ENCODE peak calls at places on chromosomes 13 and 19, in seven cellular contexts. V is HFF-Myc, L is spleen, B is psoas muscle, G is GM23338, M is neuronal stem cell, Q is fibroblast of mammary gland. K is an unnamed sample.

GRCh38 chr13:66680031-66680430 is 550.1 kb downstream of the PCDH9 start:
- DNase-seq in V (no peak), L (no peak), B (no peak), G (no peak), M (no peak), Q (no peak), K (no peak)

GRCh38 chr13:22517544-22517943 is 663.2 kb upstream of the SGCG start:
- DNase-seq in V (no peak), L (no peak), B (no peak), G (peak; percentile 35), M (no peak), Q (no peak), K (no peak)

GRCh38 chr13:28820099-28821051 is at the start of gene MTUS2:
- DNase-seq in V (no peak), L (no peak), B (no peak), G (peak; percentile 85), M (peak; percentile 6), Q (no peak), K (peak; percentile 8)

GRCh38 chr13:41613984-41614581 is 156.7 kb downstream of the RGCC start:
- DNase-seq in V (peak; percentile 94), L (no peak), B (peak; percentile 68), G (no peak), M (peak; percentile 2), Q (peak; percentile 96), K (peak; percentile 93)

GRCh38 chr13:112943309-112944125 is 25.5 kb upstream of the MCF2L start:
- DNase-seq in V (no peak), L (peak; percentile 83), B (no peak), G (peak; percentile 72), M (peak; percentile 64), Q (no peak), K (peak; percentile 16)

GRCh38 chr13:24716446-24716845 is 36.2 kb downstream of the ATP12A start:
- DNase-seq in V (no peak), L (no peak), B (peak; percentile 15), G (peak; percentile 46), M (no peak), Q (no peak), K (no peak)

GRCh38 chr19:2255982-2256685 is at the start of gene JSRP1:
- DNase-seq in V (no peak), L (no peak), B (peak; percentile 98), G (peak; percentile 56), M (no peak), Q (no peak), K (no peak)

GRCh38 chr13:46202956-46203355 is 8.8 kb upstream of the LRRC63 start:
- DNase-seq in V (no peak), L (no peak), B (no peak), G (no peak), M (no peak), Q (peak; percentile 12), K (no peak)

GRCh38 chr13:25574437-25575426 is 203.0 kb downstream of the ATP8A2 start:
- DNase-seq in V (peak; percentile 64), L (no peak), B (peak; percentile 68), G (peak; percentile 92), M (peak; percentile 90), Q (peak; percentile 78), K (peak; percentile 95)

GRCh38 chr19:1237027-1237659 is 662 bp downstream of the CBARP start:
- DNase-seq in V (no peak), L (no peak), B (no peak), G (no peak), M (no peak), Q (peak; percentile 34), K (no peak)

GRCh38 chr19:43470288-43470687 is 4.9 kb upstream of the LYPD3 start:
- DNase-seq in V (no peak), L (no peak), B (no peak), G (peak; percentile 29), M (no peak), Q (peak; percentile 69), K (peak; percentile 41)

GRCh38 chr19:10503002-10503789 is at the start of gene KEAP1:
- DNase-seq in V (no peak), L (no peak), B (no peak), G (peak; percentile 75), M (peak; percentile 50), Q (no peak), K (peak; percentile 35)

GRCh38 chr13:39149896-39150295 is 111.6 kb downstream of the NHLRC3 start:
- DNase-seq in V (no peak), L (no peak), B (no peak), G (no peak), M (no peak), Q (no peak), K (no peak)

GRCh38 chr13:24863748-24864540 is 100.0 kb downstream of the RNF17 start:
- DNase-seq in V (no peak), L (no peak), B (no peak), G (no peak), M (no peak), Q (no peak), K (peak; percentile 2)

GRCh38 chr19:27822336-27822735 is 1390.6 kb downstream of the UQCRFS1 start:
- DNase-seq in V (no peak), L (no peak), B (no peak), G (no peak), M (no peak), Q (peak; percentile 11), K (no peak)

GRCh38 chr13:48562296-48563066 is 29.6 kb upstream of the RCBTB2 start:
- DNase-seq in V (no peak), L (no peak), B (no peak), G (no peak), M (no peak), Q (no peak), K (no peak)

GRCh38 chr19:34556500-34556899 is 74.9 kb downstream of the WTIP start:
- DNase-seq in V (peak; percentile 2), L (no peak), B (no peak), G (peak; percentile 75), M (no peak), Q (peak; percentile 77), K (peak; percentile 9)

GRCh38 chr19:18465964-18466339 is 28.0 kb upstream of the ISYNA1 start:
- DNase-seq in V (no peak), L (no peak), B (no peak), G (no peak), M (no peak), Q (no peak), K (no peak)

GRCh38 chr13:71864981-71865857 is 1.8 kb downstream of the DACH1 start:
- DNase-seq in V (no peak), L (peak; percentile 85), B (peak; percentile 60), G (peak; percentile 62), M (no peak), Q (no peak), K (no peak)
- H3K4me3 ChIP-seq in V (peak overlapping the region; percentile 56), L (peak overlapping the region; percentile 82), B (peak overlapping the region; percentile 72), G (peak overlapping the region; percentile 72), M (peak overlapping the region; percentile 90), Q (no peak overlapping the region), K (peak overlapping the region; percentile 58)

GRCh38 chr19:47095707-47096704 is 17.6 kb downstream of the ZC3H4 start:
- DNase-seq in V (no peak), L (no peak), B (peak; percentile 82), G (peak; percentile 41), M (no peak), Q (peak; percentile 52), K (peak; percentile 37)
- H3K4me3 ChIP-seq in V (no peak overlapping the region), L (no peak overlapping the region), B (no peak overlapping the region), G (no peak overlapping the region), M (no peak overlapping the region), Q (no peak overlapping the region), K (no peak overlapping the region)

DNA sequence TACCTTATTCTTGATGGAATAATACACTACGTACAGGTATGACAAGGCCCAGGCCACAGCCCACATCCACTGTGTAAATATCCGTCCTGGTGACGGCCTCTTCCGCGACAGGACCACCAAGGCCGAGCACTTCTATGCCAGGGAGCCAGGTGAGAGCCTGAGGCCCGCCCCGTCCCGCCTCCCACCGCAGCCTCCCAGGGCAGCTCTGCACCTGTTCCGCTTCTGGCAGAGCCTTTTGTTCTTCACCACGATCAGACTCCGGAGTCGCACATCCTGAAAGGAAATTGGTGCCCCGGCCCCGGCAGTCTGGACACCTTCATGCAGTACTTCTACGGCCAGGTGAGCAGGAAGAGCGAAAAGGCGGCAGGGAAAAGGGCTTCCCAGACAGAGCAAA is 10.6 kb upstream of the ZNF358 start:
- DNase-seq in V (no peak), L (no peak), B (no peak), G (peak; percentile 56), M (no peak), Q (no peak), K (no peak)
- H3K4me3 ChIP-seq in V (no peak overlapping the region), L (no peak overlapping the region), B (peak overlapping the region; percentile 38), G (peak overlapping the region; percentile 63), M (no peak overlapping the region), Q (no peak overlapping the region), K (no peak overlapping the region)

GRCh38 chr19:49925486-49925885 is 3.5 kb upstream of the ATF5 start:
- DNase-seq in V (no peak), L (no peak), B (no peak), G (no peak), M (no peak), Q (no peak), K (no peak)
- H3K4me3 ChIP-seq in V (no peak overlapping the region), L (no peak overlapping the region), B (no peak overlapping the region), G (no peak overlapping the region), M (no peak overlapping the region), Q (no peak overlapping the region), K (no peak overlapping the region)